ENCODE peak calls at places on chromosomes 11 and 22, in eight cellular contexts. N is astrocyte of the spinal cord; R is heart left ventricle; E is activated CD4-positive, alpha-beta memory T cell treated with anti-CD3 and anti-CD28 coated beads for 36 hours; D is activated CD4-positive, alpha-beta T cell treated with anti-CD3 and anti-CD28 coated beads for 4 hours; I is GM12865; V is GM23338; F is left cardiac atrium. W is an unnamed sample.

GRCh38 chr11:8070417-8071101 is 10.5 kb upstream of the TUB start:
- DNase-seq in I (peak), F (no peak), N (peak), D (no peak), V (peak), E (no peak), R (no peak), W (no peak)

GRCh38 chr11:99371257-99371656 is 350.5 kb downstream of the CNTN5 start:
- DNase-seq in V (no peak), E (no peak), F (no peak), R (no peak), D (no peak), I (no peak), N (no peak), W (no peak)

GRCh38 chr22:31616315-31616980 is 45.6 kb downstream of the PISD start:
- DNase-seq in V (no peak), E (peak), F (no peak), N (no peak), D (peak), I (peak), R (no peak), W (no peak)

GRCh38 chr22:37269930-37270678 is 12.2 kb upstream of the CYTH4 start:
- DNase-seq in N (no peak), I (no peak), R (no peak), F (no peak), D (no peak), V (no peak), E (no peak), W (no peak)

GRCh38 chr11:16791494-16791961 is 53.1 kb downstream of the C11orf58 start:
- DNase-seq in V (no peak), E (peak), R (peak), N (peak), I (no peak), F (peak), D (no peak), W (no peak)

GRCh38 chr11:12245091-12245490 is 132.3 kb upstream of the PARVA start:
- DNase-seq in I (no peak), D (no peak), F (no peak), V (no peak), N (no peak), R (no peak), E (no peak), W (no peak)

GRCh38 chr11:15667127-15667725 is 552.5 kb downstream of the INSC start:
- DNase-seq in E (no peak), D (no peak), R (no peak), I (no peak), N (no peak), F (no peak), V (no peak), W (no peak)

GRCh38 chr11:57167125-57167839 is 14.5 kb upstream of the LRRC55 start:
- DNase-seq in E (no peak), N (no peak), D (no peak), I (no peak), R (no peak), F (no peak), V (no peak), W (no peak)

GRCh38 chr11:82988936-82989627 is 82.6 kb downstream of the RAB30 start:
- DNase-seq in N (no peak), V (no peak), I (no peak), E (no peak), R (no peak), F (no peak), D (no peak), W (no peak)

GRCh38 chr22:42792909-42793847 is 63.9 kb downstream of the ARFGAP3 start:
- DNase-seq in N (no peak), E (no peak), D (no peak), R (peak), V (no peak), I (no peak), F (peak), W (no peak)

GRCh38 chr11:74212533-74212932 is 41.4 kb downstream of the PPME1 start:
- DNase-seq in R (no peak), E (no peak), V (peak), D (no peak), I (no peak), N (no peak), F (no peak), W (no peak)

GRCh38 chr22:42967933-42968332 is 47.0 kb downstream of the PACSIN2 start:
- DNase-seq in V (no peak), F (peak), E (no peak), I (peak), R (peak), D (no peak), N (no peak), W (peak)

GRCh38 chr11:66619080-66619554 is 2.7 kb downstream of the RBM14 start:
- DNase-seq in D (peak), R (no peak), N (peak), V (no peak), F (no peak), E (no peak), I (peak), W (peak)

GRCh38 chr11:10651579-10652361 is 41.8 kb downstream of the IRAG1 start:
- DNase-seq in N (peak), D (no peak), E (no peak), R (peak), V (no peak), I (peak), F (no peak), W (no peak)

GRCh38 chr22:40326905-40327735 is 19.2 kb upstream of the ADSL start:
- DNase-seq in I (no peak), D (no peak), E (no peak), V (peak), N (peak), R (no peak), F (no peak), W (no peak)

GRCh38 chr11:93895106-93895862 is 44.9 kb upstream of the VSTM5 start:
- DNase-seq in R (no peak), D (no peak), E (no peak), V (peak), I (peak), N (peak), F (no peak), W (peak)

GRCh38 chr22:24432059-24432853 is 4.9 kb downstream of the ADORA2A start:
- DNase-seq in F (peak), E (no peak), R (peak), N (peak), V (no peak), I (no peak), D (no peak), W (no peak)

W was measured in memory B cell.